ENCODE peak calls at places on chromosomes 1 and 21, in seven cellular contexts. V is AG04450; S is AG08396; L is GM23248; F is NCI-H1417; N is T-helper 9 cell; X is stimulated activated CD4-positive, alpha-beta T cell treated with anti-CD3 and anti-CD28 coated beads, Interleukin-2, amount 100 ng/mL, for 48 hours. Q is an unnamed sample.

GRCh38 chr1:30665621-30666020 is 57.8 kb downstream of the MATN1 start:
- DNase-seq in N (no peak), F (no peak), X (no peak), L (no peak), S (no peak), V (no peak), Q (no peak)

GRCh38 chr21:27572681-27573080 is 605.8 kb upstream of the ADAMTS5 start:
- DNase-seq in L (peak), V (peak), S (peak), N (no peak), X (no peak), F (no peak), Q (no peak)

GRCh38 chr1:241323510-241323909 is 33.5 kb downstream of the RGS7 start:
- DNase-seq in N (no peak), F (no peak), S (peak), X (peak), V (no peak), L (peak), Q (no peak)

GRCh38 chr1:224433671-224434446 is 738 bp downstream of the WDR26 start:
- DNase-seq in V (no peak), N (peak), L (peak), F (no peak), S (peak), X (no peak), Q (no peak)

GRCh38 chr1:201501812-201502510 is 5.0 kb downstream of the CSRP1 start:
- DNase-seq in N (no peak), V (no peak), F (peak), S (peak), X (no peak), L (peak), Q (no peak)

GRCh38 chr1:17212009-17212408 is 7.1 kb downstream of the PADI1 start:
- DNase-seq in N (no peak), L (no peak), F (no peak), S (no peak), X (no peak), V (no peak), Q (no peak)

GRCh38 chr21:42220138-42220701 is 1.3 kb downstream of the ABCG1 start:
- DNase-seq in L (peak), V (peak), N (peak), X (peak), F (peak), S (peak), Q (peak)

GRCh38 chr1:160646711-160647328 is at the start of gene SLAMF1:
- DNase-seq in S (no peak), F (peak), V (no peak), L (no peak), X (peak), N (no peak), Q (peak)

GRCh38 chr1:15154480-15155036 is 1.0 kb downstream of the TMEM51 start:
- DNase-seq in X (no peak), F (no peak), V (no peak), S (peak), N (no peak), L (peak), Q (no peak)